ENCODE peak calls at places on chromosomes 1 and 21, in nine cellular contexts. U, A, B, E, P, D, N, R and X are unnamed samples.

GRCh38 chr21:33541756-33542639 is at the start of gene GART:
- DNase-seq in P (peak), R (peak), E (peak), A (peak), B (peak), N (peak), D (peak), U (peak), X (peak)

GRCh38 chr1:23558140-23558871 is 995 bp downstream of the ID3 start:
- DNase-seq in N (peak), A (peak), P (no peak), E (no peak), B (peak), D (peak), U (peak), R (peak), X (peak)

GRCh38 chr1:9629445-9630201 is 21.9 kb upstream of the PIK3CD start:
- DNase-seq in A (no peak), N (peak), U (no peak), E (no peak), D (peak), B (peak), P (peak), R (peak), X (peak)

GRCh38 chr1:94119306-94119705 is 1.6 kb downstream of the ABCA4 start:
- DNase-seq in N (no peak), A (no peak), E (no peak), B (no peak), U (no peak), R (no peak), P (no peak), D (no peak), X (no peak)

GRCh38 chr1:208100906-208101305 is 143.3 kb downstream of the PLXNA2 start:
- DNase-seq in E (peak), D (no peak), P (no peak), R (no peak), A (no peak), U (no peak), B (no peak), N (no peak), X (no peak)

GRCh38 chr1:172269084-172269483 is 151.4 kb upstream of the C1orf105 start:
- DNase-seq in N (no peak), R (no peak), P (no peak), B (no peak), U (no peak), E (no peak), A (no peak), D (no peak), X (no peak)

GRCh38 chr1:207698822-207699483 is 52.9 kb upstream of the CD46 start:
- DNase-seq in B (no peak), E (peak), N (peak), A (peak), R (no peak), D (peak), U (peak), P (peak), X (no peak)

GRCh38 chr1:220999872-221000863 is 120.9 kb downstream of the HLX start:
- DNase-seq in E (no peak), B (no peak), N (no peak), P (peak), A (no peak), U (no peak), D (no peak), R (no peak), X (no peak)

GRCh38 chr1:206004821-206005220 is 1.6 kb upstream of the RAB7B start:
- DNase-seq in U (no peak), B (no peak), P (peak), D (peak), R (no peak), N (no peak), E (no peak), A (no peak), X (no peak)

GRCh38 chr1:3073520-3074296 is 4.7 kb downstream of the PRDM16 start:
- DNase-seq in A (no peak), B (no peak), D (no peak), R (no peak), U (no peak), P (no peak), N (peak), E (no peak), X (no peak)

GRCh38 chr1:115565353-115565752 is 76.4 kb upstream of the VANGL1 start:
- DNase-seq in E (no peak), B (no peak), D (no peak), P (no peak), R (no peak), A (no peak), U (no peak), N (no peak), X (no peak)

GRCh38 chr1:15522551-15522950 is 1.5 kb downstream of the CASP9 start:
- DNase-seq in U (no peak), R (no peak), B (no peak), D (peak), E (no peak), N (no peak), P (no peak), A (peak), X (no peak)

GRCh38 chr1:3902546-3902945 is 2.5 kb upstream of the C1orf174 start:
- DNase-seq in P (no peak), R (peak), E (no peak), U (no peak), N (no peak), A (no peak), B (no peak), D (no peak), X (no peak)

GRCh38 chr1:160829766-160830165 is 32.9 kb downstream of the CD244 start:
- DNase-seq in A (no peak), D (no peak), B (no peak), R (no peak), U (no peak), N (no peak), P (no peak), E (no peak), X (no peak)

GRCh38 chr1:24857528-24858133 is 72.4 kb downstream of the RUNX3 start:
- DNase-seq in P (no peak), U (no peak), N (no peak), R (no peak), A (no peak), D (no peak), B (no peak), E (no peak), X (no peak)

GRCh38 chr1:234437423-234438171 is 41.4 kb downstream of the TARBP1 start:
- DNase-seq in E (no peak), U (no peak), A (peak), D (peak), R (no peak), B (no peak), N (no peak), P (no peak), X (no peak)

GRCh38 chr1:213014642-213015041 is 1.0 kb downstream of the ANGEL2 start:
- DNase-seq in A (no peak), E (peak), U (no peak), R (no peak), B (no peak), P (no peak), D (no peak), N (no peak), X (no peak)

GRCh38 chr1:111139234-111139955 is 498 bp downstream of the DRAM2 start:
- DNase-seq in A (no peak), N (peak), P (peak), B (peak), E (peak), U (peak), R (no peak), D (peak), X (peak)

GRCh38 chr1:110618668-110619067 is 12.5 kb upstream of the KCNA2 start:
- DNase-seq in B (no peak), R (no peak), P (no peak), D (no peak), E (no peak), A (no peak), U (no peak), N (no peak), X (no peak)

GRCh38 chr1:96562094-96562493 is 159.5 kb upstream of the PTBP2 start:
- DNase-seq in B (no peak), E (no peak), P (no peak), D (no peak), U (no peak), N (no peak), R (no peak), A (no peak), X (no peak)

GRCh38 chr1:171061425-171062143 is 29.1 kb upstream of the FMO3 start:
- DNase-seq in E (no peak), B (no peak), U (no peak), A (no peak), N (no peak), P (no peak), R (no peak), D (no peak), X (no peak)

GRCh38 chr1:207997486-207998268 is 86.8 kb upstream of the CD34 start:
- DNase-seq in E (peak), B (peak), U (peak), P (peak), N (peak), A (peak), R (peak), D (peak), X (peak)

GRCh38 chr1:63674238-63674864 is 81.1 kb downstream of the PGM1 start:
- DNase-seq in B (peak), E (peak), A (peak), R (peak), P (peak), D (peak), U (peak), N (peak), X (peak)

GRCh38 chr1:36693652-36694051 is 210.9 kb upstream of the CSF3R start:
- DNase-seq in E (no peak), P (no peak), B (no peak), A (no peak), N (no peak), U (no peak), R (no peak), D (no peak), X (no peak)

GRCh38 chr1:172148213-172148612 is 272.3 kb upstream of the C1orf105 start:
- DNase-seq in B (no peak), A (no peak), U (no peak), E (no peak), D (no peak), N (no peak), P (no peak), R (no peak), X (no peak)

GRCh38 chr1:157994704-157995540 is 1.5 kb downstream of the KIRREL1 start:
- DNase-seq in A (no peak), E (no peak), D (no peak), U (no peak), R (no peak), P (peak), B (no peak), N (no peak), X (no peak)

GRCh38 chr1:161792740-161793139 is 26.6 kb downstream of the ATF6 start:
- DNase-seq in P (no peak), D (no peak), R (no peak), E (peak), A (no peak), U (no peak), B (peak), N (no peak), X (peak)

GRCh38 chr1:13766906-13767564 is 67.0 kb downstream of the PRDM2 start:
- DNase-seq in E (no peak), U (no peak), B (no peak), N (no peak), P (no peak), R (no peak), A (no peak), D (no peak), X (no peak)

GRCh38 chr1:18764362-18764761 is 95.1 kb downstream of the TAS1R2 start:
- DNase-seq in P (no peak), A (no peak), D (no peak), U (no peak), E (no peak), R (no peak), N (no peak), B (no peak), X (no peak)

GRCh38 chr1:227333423-227333822 is 15.1 kb upstream of the CDC42BPA start:
- DNase-seq in E (no peak), N (no peak), D (no peak), B (no peak), U (no peak), A (no peak), R (no peak), P (no peak), X (no peak)

GRCh38 chr1:7760245-7760644 is 10.9 kb upstream of the VAMP3 start:
- DNase-seq in U (no peak), E (no peak), A (no peak), D (no peak), B (no peak), N (no peak), R (no peak), P (no peak), X (no peak)

GRCh38 chr1:166906647-166907046 is 30.6 kb upstream of the TADA1 start:
- DNase-seq in E (no peak), B (no peak), U (no peak), N (no peak), A (no peak), R (no peak), P (no peak), D (no peak), X (no peak)

GRCh38 chr21:41610042-41610839 is 102.3 kb upstream of the TMPRSS2 start:
- DNase-seq in N (no peak), A (peak), R (peak), D (peak), U (peak), B (peak), P (no peak), E (peak), X (peak)

GRCh38 chr1:27491748-27492700 is 2.1 kb upstream of the WASF2 start:
- DNase-seq in B (no peak), E (no peak), R (peak), A (no peak), U (no peak), P (peak), D (no peak), N (peak), X (peak)

GRCh38 chr1:27499142-27499541 is 9.2 kb upstream of the WASF2 start:
- DNase-seq in P (no peak), R (no peak), A (no peak), B (no peak), N (no peak), U (no peak), D (no peak), E (no peak), X (no peak)

DNA sequence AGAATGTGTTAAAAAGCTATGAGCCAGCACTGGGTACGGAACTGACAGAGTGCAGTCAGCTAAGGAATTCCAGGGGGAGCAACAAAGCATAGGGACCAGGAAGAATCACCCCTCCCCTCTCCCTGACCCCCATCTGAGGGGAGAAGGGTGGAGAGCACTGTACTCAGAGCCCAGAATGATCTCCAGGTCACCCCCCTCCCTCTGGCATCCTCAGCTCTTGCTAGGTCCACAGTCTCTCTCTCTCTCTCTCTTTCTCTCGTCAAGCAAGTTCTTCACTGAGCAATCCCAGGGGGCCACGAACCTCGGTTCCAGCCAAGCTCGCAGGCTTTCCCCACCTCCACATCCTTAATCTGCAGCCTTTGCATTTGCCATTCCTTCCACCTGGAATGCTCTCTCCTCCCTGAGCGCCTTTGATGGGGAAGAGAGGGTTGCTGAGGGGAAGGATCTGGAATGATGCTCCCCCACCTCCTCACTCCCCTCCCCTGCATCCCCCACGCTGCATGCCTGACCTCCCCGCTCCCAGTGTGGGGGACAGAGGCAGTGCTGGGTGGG is 6.7 kb upstream of the WASF2 start:
- DNase-seq in U (no peak), P (no peak), E (no peak), A (no peak), D (no peak), N (peak), B (no peak), R (no peak), X (no peak)
- TF ChIP-seq CTCF in U (peak), P (no peak), E (peak), A (no peak), D (no peak), N (no peak), B (no peak), R (no peak), X (no peak)

GRCh38 chr1:17438176-17438976 is 1.1 kb downstream of the RCC2 start:
- DNase-seq in E (peak), B (peak), P (no peak), A (peak), U (peak), N (peak), D (peak), R (peak), X (peak)
- TF ChIP-seq CTCF in E (no peak), B (no peak), P (no peak), A (no peak), U (no peak), N (no peak), D (no peak), R (no peak), X (no peak)

GRCh38 chr1:189697113-189697512 is 780.6 kb downstream of the BRINP3 start:
- DNase-seq in E (no peak), D (no peak), P (no peak), A (no peak), B (no peak), U (no peak), R (no peak), N (no peak), X (no peak)

GRCh38 chr1:189696297-189696696 is 781.4 kb downstream of the BRINP3 start:
- DNase-seq in D (no peak), B (no peak), R (no peak), U (no peak), A (no peak), E (no peak), P (no peak), N (no peak), X (no peak)

GRCh38 chr1:189693140-189693539 is 784.5 kb downstream of the BRINP3 start:
- DNase-seq in E (no peak), U (no peak), R (no peak), P (no peak), D (no peak), N (no peak), A (no peak), B (no peak), X (no peak)
- TF ChIP-seq CTCF in E (peak), U (no peak), R (no peak), P (no peak), D (no peak), N (no peak), A (no peak), B (no peak), X (no peak)

GRCh38 chr1:46533179-46533864 is 18.1 kb downstream of the KNCN start:
- DNase-seq in U (no peak), E (no peak), N (no peak), A (no peak), D (no peak), P (no peak), R (peak), B (peak), X (peak)

GRCh38 chr1:46536527-46536926 is 14.9 kb downstream of the KNCN start:
- DNase-seq in U (no peak), E (no peak), B (no peak), R (no peak), A (no peak), P (no peak), N (no peak), D (no peak), X (no peak)

GRCh38 chr1:46537651-46538050 is 13.8 kb downstream of the KNCN start:
- DNase-seq in E (no peak), D (no peak), P (no peak), N (no peak), A (no peak), R (no peak), U (no peak), B (no peak), X (no peak)

GRCh38 chr1:46532498-46533178 is 18.8 kb downstream of the KNCN start:
- DNase-seq in B (peak), A (peak), U (peak), D (peak), R (peak), E (no peak), N (peak), P (no peak), X (peak)

GRCh38 chr1:46535063-46535462 is 16.4 kb downstream of the KNCN start:
- DNase-seq in A (peak), U (no peak), P (no peak), D (peak), E (no peak), N (no peak), B (peak), R (no peak), X (peak)
- TF ChIP-seq CTCF in A (no peak), U (peak), P (no peak), D (no peak), E (peak), N (no peak), B (peak), R (peak), X (peak)

GRCh38 chr1:33009561-33009960 is 27.1 kb downstream of the AK2 start:
- DNase-seq in A (no peak), N (no peak), U (no peak), P (no peak), D (no peak), E (no peak), B (no peak), R (no peak), X (no peak)

GRCh38 chr1:33005117-33005811 is 31.4 kb downstream of the AK2 start:
- DNase-seq in D (no peak), A (no peak), R (no peak), B (no peak), U (no peak), P (no peak), N (no peak), E (no peak), X (no peak)

GRCh38 chr1:33005812-33006465 is 30.7 kb downstream of the AK2 start:
- DNase-seq in P (no peak), B (no peak), A (no peak), D (peak), U (no peak), N (no peak), R (no peak), E (peak), X (no peak)

GRCh38 chr1:33008051-33008914 is 28.4 kb downstream of the AK2 start:
- DNase-seq in R (peak), P (no peak), U (no peak), N (no peak), D (peak), A (peak), B (no peak), E (no peak), X (no peak)

GRCh38 chr1:33007190-33008050 is 29.3 kb downstream of the AK2 start:
- DNase-seq in B (no peak), R (no peak), A (peak), E (peak), U (no peak), P (peak), D (peak), N (no peak), X (no peak)
- TF ChIP-seq CTCF in B (no peak), R (peak), A (no peak), E (peak), U (peak), P (no peak), D (no peak), N (no peak), X (no peak)

GRCh38 chr1:55679971-55680370 is 464.8 kb upstream of the USP24 start:
- DNase-seq in P (no peak), N (no peak), U (no peak), A (no peak), B (no peak), R (no peak), E (no peak), D (no peak), X (no peak)
- TF ChIP-seq CTCF in P (no peak), N (no peak), U (no peak), A (no peak), B (no peak), R (no peak), E (no peak), D (no peak), X (no peak)

GRCh38 chr1:54869173-54869851 is 17.7 kb downstream of the DHCR24 start:
- DNase-seq in U (no peak), N (no peak), A (no peak), B (no peak), D (no peak), E (no peak), R (no peak), P (no peak), X (no peak)

GRCh38 chr1:54871275-54872040 is 15.5 kb downstream of the DHCR24 start:
- DNase-seq in P (no peak), A (no peak), R (no peak), D (no peak), B (no peak), N (no peak), E (no peak), U (no peak), X (no peak)

GRCh38 chr1:54874079-54874830 is 12.7 kb downstream of the DHCR24 start:
- DNase-seq in P (no peak), N (no peak), E (peak), R (no peak), A (no peak), B (no peak), D (no peak), U (no peak), X (no peak)

GRCh38 chr1:54870869-54871268 is 16.1 kb downstream of the DHCR24 start:
- DNase-seq in N (no peak), P (no peak), R (no peak), D (no peak), E (no peak), B (no peak), A (no peak), U (no peak), X (no peak)

DNA sequence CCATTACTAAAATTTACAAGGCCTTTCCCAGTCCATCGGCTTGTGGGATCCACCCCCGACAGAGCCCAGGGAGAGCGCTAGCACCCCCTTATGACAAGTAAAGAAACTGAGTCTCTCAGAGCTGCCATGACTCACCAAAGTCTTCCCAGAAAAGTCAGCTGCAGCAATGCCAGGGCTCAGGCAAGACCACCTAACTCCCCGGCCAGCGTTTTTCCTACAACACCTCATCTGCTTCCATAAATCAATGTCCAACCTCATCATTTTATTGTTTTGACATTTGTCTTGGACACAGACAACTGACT is 15.0 kb downstream of the DHCR24 start:
- DNase-seq in E (no peak), B (no peak), A (no peak), U (no peak), P (no peak), D (no peak), N (no peak), R (no peak), X (no peak)
- TF ChIP-seq CTCF in E (peak), B (no peak), A (no peak), U (no peak), P (no peak), D (no peak), N (no peak), R (no peak), X (no peak)

GRCh38 chr1:58785424-58786058 is 1.7 kb upstream of the JUN start:
- DNase-seq in E (no peak), A (peak), N (peak), R (peak), D (peak), U (peak), P (peak), B (no peak), X (no peak)
- TF ChIP-seq CTCF in E (no peak), A (no peak), N (peak), R (no peak), D (no peak), U (peak), P (no peak), B (no peak), X (no peak)